ENCODE peak calls at places on chromosomes 1 and 21, in eight cellular contexts. O, R, P, M, K, X, C and U are unnamed samples.

GRCh38 chr1:65691152-65691900 is 101.4 kb upstream of the PDE4B start:
- DNase-seq in M (no peak), K (no peak), P (no peak), O (no peak), R (no peak), X (no peak), C (no peak), U (no peak)

GRCh38 chr21:16608209-16608830 is 878.5 kb downstream of the USP25 start:
- DNase-seq in X (no peak), R (no peak), M (no peak), O (no peak), K (peak), C (no peak), P (no peak), U (no peak)

GRCh38 chr1:167294528-167294927 is 73.8 kb downstream of the POU2F1 start:
- DNase-seq in P (no peak), X (no peak), R (no peak), C (no peak), O (no peak), K (peak), M (peak), U (no peak)

GRCh38 chr1:43531453-43531905 is 796 bp downstream of the PTPRF start:
- DNase-seq in O (no peak), P (no peak), X (peak), K (no peak), C (no peak), R (no peak), M (no peak), U (no peak)

GRCh38 chr1:32249831-32250525 is 1.1 kb upstream of the LCK start:
- DNase-seq in X (peak), C (no peak), R (peak), P (no peak), M (peak), K (no peak), O (no peak), U (no peak)

GRCh38 chr21:44930543-44930981 is 9.3 kb upstream of the SLX9 start:
- DNase-seq in O (no peak), R (peak), K (no peak), M (no peak), P (no peak), C (no peak), X (no peak), U (no peak)

GRCh38 chr1:60088620-60089155 is 15.1 kb upstream of the C1orf87 start:
- DNase-seq in P (peak), K (peak), O (no peak), R (no peak), M (no peak), X (no peak), C (no peak), U (no peak)

GRCh38 chr1:36924282-36924791 is 110.0 kb downstream of the GRIK3 start:
- DNase-seq in X (peak), K (peak), C (peak), R (peak), O (no peak), P (peak), M (peak), U (no peak)

GRCh38 chr1:46134660-46135331 is 2.4 kb upstream of the PIK3R3 start:
- DNase-seq in K (peak), P (peak), X (peak), C (no peak), M (peak), O (no peak), R (no peak), U (peak)

GRCh38 chr1:167819849-167820683 is 93.9 kb downstream of the ADCY10 start:
- DNase-seq in K (peak), P (no peak), X (peak), C (peak), R (no peak), M (peak), O (peak), U (peak)

GRCh38 chr1:162674018-162674608 is 41.8 kb downstream of the DDR2 start:
- DNase-seq in X (no peak), O (no peak), K (peak), C (no peak), M (peak), P (no peak), R (no peak), U (no peak)

GRCh38 chr1:234921266-234922062 is 207.2 kb downstream of the TOMM20 start:
- DNase-seq in C (no peak), P (no peak), K (no peak), X (no peak), M (peak), R (no peak), O (no peak), U (peak)

GRCh38 chr1:184905601-184906322 is 68.5 kb downstream of the NIBAN1 start:
- DNase-seq in C (no peak), R (no peak), K (no peak), M (no peak), P (peak), X (peak), O (no peak), U (no peak)

GRCh38 chr21:42160950-42161225 is 58.1 kb upstream of the ABCG1 start:
- DNase-seq in K (no peak), R (no peak), C (no peak), X (no peak), O (no peak), P (no peak), M (no peak), U (no peak)

GRCh38 chr1:240555524-240555923 is 56.4 kb downstream of the GREM2 start:
- DNase-seq in X (no peak), M (no peak), C (no peak), R (no peak), P (no peak), K (peak), O (no peak), U (no peak)

GRCh38 chr1:198064181-198064580 is 92.6 kb upstream of the NEK7 start:
- DNase-seq in C (no peak), O (peak), X (no peak), R (no peak), M (peak), K (no peak), P (no peak), U (no peak)

GRCh38 chr1:185444651-185445050 is 127.6 kb upstream of the IVNS1ABP start:
- DNase-seq in K (no peak), X (no peak), P (no peak), M (no peak), C (no peak), R (no peak), O (no peak), U (no peak)

GRCh38 chr1:172499636-172500141 is 33.3 kb upstream of the SUCO start:
- DNase-seq in X (peak), K (peak), P (no peak), O (no peak), C (no peak), M (no peak), R (no peak), U (no peak)

GRCh38 chr1:217089239-217090014 is 366.2 kb upstream of the ESRRG start:
- DNase-seq in C (no peak), R (no peak), M (peak), O (no peak), K (peak), X (peak), P (peak), U (no peak)

GRCh38 chr1:235954306-235955283 is 87.9 kb upstream of the LYST start:
- DNase-seq in M (peak), K (no peak), O (no peak), X (no peak), C (no peak), R (peak), P (no peak), U (no peak)

GRCh38 chr1:196278816-196279215 is 329.4 kb downstream of the KCNT2 start:
- DNase-seq in O (no peak), X (no peak), R (no peak), P (no peak), M (no peak), C (no peak), K (no peak), U (no peak)

GRCh38 chr21:45833437-45833836 is 148.1 kb upstream of the COL6A1 start:
- DNase-seq in R (no peak), X (no peak), O (no peak), C (no peak), M (no peak), P (no peak), K (no peak), U (no peak)

GRCh38 chr1:226737819-226738420 is 1.2 kb downstream of the ITPKB start:
- DNase-seq in R (peak), O (no peak), C (peak), K (peak), P (no peak), X (peak), M (peak), U (no peak)

GRCh38 chr1:238991730-238992490 is 394.5 kb upstream of the CHRM3 start:
- DNase-seq in K (peak), O (no peak), R (no peak), X (no peak), P (no peak), C (no peak), M (no peak), U (no peak)

GRCh38 chr1:206706298-206706791 is 21.6 kb downstream of the MAPKAPK2 start:
- DNase-seq in P (no peak), C (no peak), K (peak), O (peak), R (no peak), X (peak), M (peak), U (no peak)

GRCh38 chr1:41741244-41741643 is 177.5 kb downstream of the HIVEP3 start:
- DNase-seq in P (no peak), M (no peak), O (no peak), X (no peak), C (no peak), R (no peak), K (no peak), U (no peak)

GRCh38 chr1:169764919-169765318 is 29.8 kb downstream of the METTL18 start:
- DNase-seq in P (no peak), K (no peak), M (no peak), O (no peak), R (no peak), C (no peak), X (no peak), U (no peak)

GRCh38 chr1:169762699-169763098 is 28.8 kb upstream of the SELE start:
- DNase-seq in X (no peak), O (no peak), P (no peak), K (no peak), R (no peak), M (no peak), C (no peak), U (no peak)

GRCh38 chr1:169768161-169768560 is 26.5 kb downstream of the METTL18 start:
- DNase-seq in O (no peak), C (no peak), M (no peak), P (no peak), X (no peak), R (no peak), K (no peak), U (no peak)

GRCh38 chr1:169765580-169766331 is 29.0 kb downstream of the METTL18 start:
- DNase-seq in P (peak), O (no peak), K (no peak), C (no peak), M (no peak), X (no peak), R (no peak), U (no peak)
- H3K4me3 ChIP-seq in P (no peak), O (no peak), K (no peak), C (no peak), M (no peak), X (no peak), R (no peak), U (no peak)

GRCh38 chr1:154492115-154492514 is 9.9 kb upstream of the TDRD10 start:
- DNase-seq in X (no peak), K (no peak), C (no peak), R (no peak), O (no peak), P (no peak), M (no peak), U (no peak)

GRCh38 chr1:154490327-154490726 is 11.7 kb upstream of the TDRD10 start:
- DNase-seq in M (no peak), P (no peak), X (no peak), O (no peak), K (no peak), C (no peak), R (no peak), U (no peak)

GRCh38 chr1:154495496-154496273 is 6.3 kb upstream of the TDRD10 start:
- DNase-seq in M (no peak), P (no peak), K (no peak), R (peak), O (no peak), X (no peak), C (no peak), U (no peak)

GRCh38 chr1:154496381-154496780 is 5.6 kb upstream of the TDRD10 start:
- DNase-seq in P (no peak), R (no peak), K (no peak), C (no peak), O (no peak), M (no peak), X (no peak), U (no peak)

GRCh38 chr1:154493276-154493675 is 8.7 kb upstream of the TDRD10 start:
- DNase-seq in R (peak), P (no peak), M (no peak), X (no peak), O (no peak), C (no peak), K (no peak), U (no peak)
- TF ChIP-seq CTCF in R (no peak), P (no peak), M (no peak), X (no peak), O (no peak), C (no peak), K (no peak), U (no peak)

DNA sequence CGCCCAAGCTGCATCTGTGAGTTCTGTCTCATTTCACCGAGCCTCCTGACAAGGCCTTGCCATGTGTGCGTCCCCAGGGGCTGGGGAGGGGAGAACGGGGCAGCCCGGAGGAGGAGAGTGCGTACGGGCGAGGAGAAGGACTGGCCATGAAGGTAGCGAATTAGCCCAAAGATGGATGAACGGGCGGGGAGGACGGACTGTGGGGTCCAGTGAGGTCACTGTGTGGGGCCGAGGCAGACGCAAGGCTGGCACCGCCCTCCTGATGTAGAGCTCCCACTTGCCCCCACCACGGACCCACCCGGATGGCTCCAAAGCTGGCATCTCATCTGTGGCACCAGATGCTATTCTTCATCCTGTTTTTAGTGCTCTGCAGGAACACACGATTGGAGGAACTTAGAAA is 330.4 kb downstream of the AJAP1 start:
- DNase-seq in O (no peak), K (no peak), P (no peak), X (no peak), C (no peak), M (no peak), R (no peak), U (no peak)
- H3K4me3 ChIP-seq in O (no peak), K (no peak), P (no peak), X (no peak), C (no peak), M (no peak), R (no peak), U (no peak)

GRCh38 chr1:231046730-231047395 is 6.8 kb upstream of the FAM89A start:
- DNase-seq in M (no peak), X (no peak), K (no peak), O (no peak), P (no peak), R (no peak), C (no peak), U (no peak)

GRCh38 chr1:231052777-231053176 is 12.7 kb upstream of the FAM89A start:
- DNase-seq in K (no peak), C (no peak), P (no peak), M (no peak), R (no peak), X (no peak), O (no peak), U (no peak)

GRCh38 chr1:231050395-231050794 is 10.3 kb upstream of the FAM89A start:
- DNase-seq in C (no peak), K (no peak), M (no peak), O (no peak), R (no peak), X (no peak), P (no peak), U (no peak)

GRCh38 chr1:231045318-231045717 is 5.3 kb upstream of the FAM89A start:
- DNase-seq in K (no peak), M (no peak), O (no peak), C (no peak), R (no peak), P (no peak), X (no peak), U (no peak)

DNA sequence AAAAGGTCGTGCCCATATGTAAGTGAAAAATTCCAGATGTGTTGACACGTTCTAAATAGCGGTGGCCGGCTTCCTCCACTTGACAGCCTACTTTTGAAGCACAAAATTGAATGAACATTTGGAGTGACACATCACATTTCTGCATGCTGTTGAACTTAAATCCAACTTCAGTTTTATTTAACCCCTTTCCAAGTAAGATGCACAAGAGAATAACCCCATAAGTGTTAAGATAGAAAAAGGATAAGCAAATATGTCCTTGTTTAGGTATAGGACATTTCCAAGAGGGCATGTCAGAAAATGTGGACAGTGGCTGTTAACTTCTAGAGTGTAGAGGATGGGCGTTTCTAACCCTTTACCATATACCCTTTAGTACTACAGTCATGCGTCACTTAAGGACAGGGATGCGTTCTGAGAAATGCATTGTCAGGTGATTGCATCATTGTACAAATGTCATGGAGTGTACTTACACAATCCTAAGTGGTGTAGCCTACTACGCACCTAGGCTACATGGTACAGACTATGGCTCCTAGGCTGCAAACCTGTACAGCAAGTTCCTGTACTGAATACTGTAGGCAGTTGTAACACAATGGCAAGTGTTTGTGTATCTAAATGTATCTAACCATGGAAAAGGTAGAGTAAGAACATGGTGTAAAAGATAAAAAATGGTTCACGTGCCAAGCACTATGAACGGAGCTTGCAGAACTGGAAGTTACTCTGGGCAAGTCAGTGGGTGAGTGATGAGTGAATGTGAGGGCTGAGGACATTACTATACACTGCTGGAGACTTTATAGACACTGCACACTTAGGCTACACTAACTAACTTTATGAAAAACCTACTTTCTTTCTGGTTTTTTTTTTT is 9.3 kb upstream of the FAM89A start:
- DNase-seq in X (no peak), M (no peak), R (no peak), O (no peak), P (no peak), C (no peak), K (no peak), U (no peak)
- TF ChIP-seq CTCF in X (no peak), M (no peak), R (no peak), O (no peak), P (no peak), C (no peak), K (no peak), U (no peak)

GRCh38 chr1:110343249-110343648 is 4.1 kb downstream of the RBM15 start:
- DNase-seq in R (no peak), M (no peak), C (no peak), K (no peak), X (no peak), P (no peak), O (no peak), U (no peak)

GRCh38 chr1:110340207-110340468 is 961 bp downstream of the RBM15 start:
- DNase-seq in R (no peak), P (no peak), X (no peak), M (no peak), C (no peak), O (no peak), K (no peak), U (no peak)

GRCh38 chr1:110341146-110341871 is 2.1 kb downstream of the RBM15 start:
- DNase-seq in X (no peak), M (no peak), C (no peak), R (no peak), K (peak), P (no peak), O (no peak), U (no peak)

GRCh38 chr1:110344152-110344551 is 5.0 kb downstream of the RBM15 start:
- DNase-seq in O (no peak), K (no peak), C (no peak), X (no peak), M (no peak), P (no peak), R (no peak), U (no peak)

GRCh38 chr1:110341872-110342331 is 2.7 kb downstream of the RBM15 start:
- DNase-seq in M (no peak), K (no peak), C (no peak), O (no peak), R (no peak), X (no peak), P (no peak), U (no peak)
- H3K4me3 ChIP-seq in M (peak), K (peak), C (no peak), O (peak), R (peak), X (peak), P (no peak), U (peak)

GRCh38 chr1:98991127-98992003 is 13.3 kb downstream of the PLPPR5 start:
- DNase-seq in X (peak), R (peak), K (peak), P (no peak), O (peak), C (no peak), M (peak), U (no peak)
- TF ChIP-seq CTCF in X (peak), R (peak), K (peak), P (peak), O (peak), C (no peak), M (peak), U (peak)

GRCh38 chr1:243364330-243364729 is 108.5 kb downstream of the SDCCAG8 start:
- DNase-seq in X (no peak), K (no peak), P (no peak), R (no peak), C (no peak), O (no peak), M (no peak), U (no peak)
- H3K4me3 ChIP-seq in X (no peak), K (no peak), P (no peak), R (no peak), C (no peak), O (no peak), M (no peak), U (no peak)

DNA sequence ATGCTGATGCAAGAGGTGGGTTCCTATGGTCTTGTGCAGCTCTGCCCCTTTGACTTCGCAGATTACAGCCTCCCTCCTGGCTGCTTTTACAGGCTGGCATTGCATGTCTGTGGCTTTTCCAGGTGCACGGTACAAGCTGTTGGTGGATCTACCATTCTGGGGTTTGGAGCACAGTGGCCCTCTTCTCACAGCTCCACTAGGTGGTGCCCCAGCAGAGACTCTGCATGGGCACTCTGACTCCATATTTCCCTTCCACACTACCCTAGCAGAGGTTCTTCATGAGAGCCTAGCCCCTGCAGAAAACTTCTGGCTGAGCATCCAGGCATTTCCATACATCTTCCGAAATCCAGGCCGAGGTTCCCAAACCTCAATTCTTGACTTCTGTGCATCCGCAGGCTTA is 989.0 kb downstream of the PLA2G4A start:
- DNase-seq in X (no peak), R (no peak), K (no peak), O (no peak), C (no peak), P (no peak), M (no peak), U (no peak)
- TF ChIP-seq CTCF in X (no peak), R (no peak), K (no peak), O (no peak), C (no peak), P (peak), M (no peak), U (no peak)